ENCODE peak calls at places on chromosomes 11 and 22, in nine cellular contexts. U is WTC11, K is thoracic aorta, L is fibroblast of mammary gland, F is adrenal gland, Y is MCF 10A, A is spleen, S is lower lobe of right lung, V is BE2C. N is an unnamed sample.

GRCh38 chr11:126328001-126328390 is 24.1 kb downstream of the DCPS start:
- DNase-seq in V (no peak), S (no peak), Y (no peak), L (no peak), U (no peak), F (no peak), K (no peak), A (peak), N (no peak)

GRCh38 chr11:107562647-107563208 is 2.8 kb downstream of the ALKBH8 start:
- DNase-seq in U (no peak), K (no peak), V (no peak), L (peak), S (no peak), F (no peak), Y (peak), A (no peak), N (peak)

GRCh38 chr11:122791411-122791810 is 46.9 kb upstream of the CRTAM start:
- DNase-seq in Y (no peak), U (no peak), V (no peak), S (no peak), A (no peak), F (no peak), K (no peak), L (peak), N (no peak)

GRCh38 chr11:118975771-118976709 is 4.5 kb downstream of the FOXR1 start:
- DNase-seq in Y (peak), L (peak), S (no peak), F (no peak), V (peak), A (no peak), U (no peak), K (no peak), N (no peak)

GRCh38 chr11:68370211-68371111 is 58.1 kb downstream of the LRP5 start:
- DNase-seq in L (no peak), S (peak), Y (no peak), V (peak), K (no peak), F (no peak), U (no peak), A (no peak), N (no peak)

GRCh38 chr11:100908746-100909145 is 220.9 kb downstream of the PGR start:
- DNase-seq in S (no peak), F (no peak), Y (no peak), A (no peak), V (no peak), L (peak), K (no peak), U (no peak), N (no peak)

GRCh38 chr11:62033191-62034044 is 66.0 kb upstream of the FTH1 start:
- DNase-seq in V (no peak), L (peak), K (no peak), S (no peak), A (no peak), Y (no peak), F (peak), U (no peak), N (no peak)

GRCh38 chr11:1771700-1772099 is 8.0 kb upstream of the CTSD start:
- DNase-seq in Y (peak), L (peak), V (no peak), K (no peak), S (peak), A (peak), U (no peak), F (peak), N (no peak)

GRCh38 chr11:86138958-86139357 is 70.1 kb upstream of the PICALM start:
- DNase-seq in U (no peak), A (no peak), F (peak), L (no peak), V (no peak), K (no peak), S (no peak), Y (peak), N (no peak)

GRCh38 chr11:63839508-63840355 is 822 bp downstream of the MARK2 start:
- DNase-seq in A (peak), U (no peak), L (no peak), Y (peak), V (no peak), S (peak), K (no peak), F (peak), N (no peak)

GRCh38 chr11:112610494-112610893 is 349.8 kb upstream of the PLET1 start:
- DNase-seq in Y (peak), L (peak), V (no peak), A (no peak), K (no peak), U (no peak), F (no peak), S (no peak), N (no peak)

GRCh38 chr11:47980093-47980906 is at the start of gene PTPRJ:
- DNase-seq in U (peak), Y (no peak), K (no peak), V (peak), S (peak), F (peak), A (peak), L (no peak), N (no peak)

GRCh38 chr11:57541099-57541670 is 3.8 kb downstream of the SMTNL1 start:
- DNase-seq in L (no peak), K (no peak), Y (no peak), V (no peak), F (no peak), S (no peak), U (no peak), A (no peak), N (no peak)
- TF ChIP-seq CTCF in L (no peak), K (no peak), Y (no peak), V (no peak), F (no peak), S (no peak), U (no peak), A (no peak), N (no peak)

GRCh38 chr11:44113018-44113417 is 17.5 kb downstream of the EXT2 start:
- DNase-seq in S (no peak), U (no peak), Y (no peak), L (no peak), F (no peak), K (no peak), A (no peak), V (no peak), N (no peak)

GRCh38 chr11:44112083-44112865 is 16.8 kb downstream of the EXT2 start:
- DNase-seq in A (no peak), U (no peak), S (no peak), K (no peak), L (peak), V (peak), F (peak), Y (peak), N (no peak)

GRCh38 chr11:44113572-44113971 is 18.1 kb downstream of the EXT2 start:
- DNase-seq in K (no peak), U (no peak), L (no peak), F (no peak), S (no peak), V (no peak), A (no peak), Y (no peak), N (no peak)

GRCh38 chr11:44108260-44108659 is 12.8 kb downstream of the EXT2 start:
- DNase-seq in K (no peak), L (no peak), S (no peak), F (no peak), U (no peak), Y (no peak), A (no peak), V (no peak), N (no peak)

DNA sequence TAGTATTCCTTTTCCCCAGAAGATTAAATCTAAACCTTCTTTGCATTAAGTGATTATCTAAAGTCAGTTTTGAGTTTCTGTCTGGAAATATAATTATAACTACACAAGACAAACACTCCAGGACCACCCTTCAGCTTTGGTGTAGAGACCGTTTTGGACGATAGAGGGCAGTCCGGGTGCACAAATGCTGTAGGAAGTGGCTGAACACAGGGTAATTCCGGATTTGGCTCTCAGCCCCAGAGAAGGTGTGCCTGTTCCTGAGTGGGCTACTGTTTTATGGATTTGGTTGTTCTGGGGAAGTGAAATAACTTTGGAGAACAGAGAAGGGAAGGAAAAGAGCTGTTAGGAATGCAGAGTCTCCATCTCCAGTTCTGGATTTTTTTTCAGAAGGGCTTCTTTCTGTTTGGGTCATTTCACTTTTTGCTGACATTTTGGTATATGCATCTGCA is 14.8 kb downstream of the EXT2 start:
- DNase-seq in Y (peak), V (peak), S (no peak), U (peak), L (peak), K (no peak), F (peak), A (no peak), N (no peak)
- TF ChIP-seq CTCF in Y (peak), V (peak), S (peak), U (peak), L (peak), K (peak), F (peak), A (peak), N (peak)

GRCh38 chr11:72238492-72239295 is 5.3 kb downstream of the PHOX2A start:
- DNase-seq in V (peak), Y (no peak), A (peak), S (no peak), U (peak), K (no peak), F (no peak), L (no peak), N (no peak)
- TF ChIP-seq CTCF in V (no peak), Y (peak), A (peak), S (no peak), U (no peak), K (no peak), F (no peak), L (no peak), N (no peak)

GRCh38 chr11:83092488-83093384 is 21.0 kb upstream of the RAB30 start:
- DNase-seq in A (no peak), Y (peak), K (no peak), F (peak), L (no peak), S (no peak), U (no peak), V (peak), N (peak)

GRCh38 chr11:83088965-83089364 is 17.3 kb upstream of the RAB30 start:
- DNase-seq in L (no peak), K (no peak), A (no peak), V (no peak), Y (no peak), S (no peak), U (no peak), F (no peak), N (no peak)

GRCh38 chr11:83087035-83087434 is 15.3 kb upstream of the RAB30 start:
- DNase-seq in F (no peak), Y (peak), K (no peak), S (no peak), U (no peak), L (peak), V (no peak), A (no peak), N (no peak)
- TF ChIP-seq CTCF in F (peak), Y (no peak), K (no peak), S (no peak), U (no peak), L (peak), V (peak), A (no peak), N (peak)

DNA sequence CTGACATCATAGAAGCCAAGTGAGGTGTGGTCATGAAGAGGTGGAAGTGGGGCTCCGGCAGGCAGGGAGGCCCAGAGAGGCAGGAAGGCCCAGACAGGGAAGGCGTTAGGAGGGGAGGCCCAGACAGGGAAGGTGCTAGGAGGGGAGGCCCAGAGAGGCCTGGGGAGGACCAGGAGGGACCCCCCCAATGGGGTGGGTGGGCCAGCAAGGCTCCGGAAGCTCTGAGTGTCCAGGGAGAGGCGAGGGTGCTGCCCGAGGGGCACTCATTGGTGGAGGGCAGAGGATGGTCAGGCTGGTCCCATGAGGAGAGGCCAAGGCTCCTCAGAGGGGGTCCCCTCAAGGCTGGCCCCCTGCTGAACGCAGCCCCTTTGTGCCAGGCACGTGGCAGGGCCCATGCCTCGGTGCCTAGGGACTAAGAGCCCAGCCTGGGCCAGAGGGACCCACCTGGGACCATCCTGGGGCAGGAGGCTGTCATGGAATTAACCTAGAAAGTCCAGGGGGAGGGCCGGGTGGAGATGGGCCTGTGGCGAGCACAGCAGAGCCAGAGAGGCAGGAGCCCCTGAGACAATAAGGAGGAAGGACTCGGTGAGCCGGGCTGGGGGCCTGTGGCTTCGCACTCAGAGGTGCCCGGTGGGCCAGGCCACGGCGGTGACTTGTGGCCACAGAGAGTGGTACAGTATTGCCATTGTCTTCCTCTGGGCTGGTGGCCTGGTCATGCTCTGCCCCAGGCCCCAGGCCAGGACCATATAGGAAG is 12.2 kb downstream of the PHLDA2 start:
- DNase-seq in V (no peak), A (no peak), U (no peak), K (no peak), Y (no peak), F (no peak), L (no peak), S (no peak), N (no peak)
- TF ChIP-seq CTCF in V (no peak), A (no peak), U (no peak), K (no peak), Y (no peak), F (no peak), L (no peak), S (no peak), N (no peak)

GRCh38 chr22:19631899-19632670 is 82.2 kb upstream of the SEPTIN5 start:
- DNase-seq in L (peak), Y (peak), S (no peak), U (peak), A (no peak), F (peak), K (no peak), V (peak), N (no peak)
- TF ChIP-seq CTCF in L (peak), Y (no peak), S (peak), U (peak), A (no peak), F (no peak), K (peak), V (peak), N (peak)

GRCh38 chr11:35802221-35802620 is 139.6 kb downstream of the TRIM44 start:
- DNase-seq in U (no peak), L (no peak), A (no peak), V (no peak), F (no peak), S (no peak), K (no peak), Y (no peak), N (no peak)

GRCh38 chr11:35800970-35801953 is 138.7 kb downstream of the TRIM44 start:
- DNase-seq in Y (no peak), V (no peak), U (no peak), K (no peak), F (no peak), L (no peak), S (no peak), A (no peak), N (no peak)

GRCh38 chr11:35798983-35799382 is 136.4 kb downstream of the TRIM44 start:
- DNase-seq in S (no peak), Y (peak), L (no peak), K (no peak), V (no peak), F (no peak), A (no peak), U (no peak), N (no peak)

GRCh38 chr11:35798423-35798822 is 135.8 kb downstream of the TRIM44 start:
- DNase-seq in U (no peak), K (no peak), A (no peak), L (peak), V (no peak), S (no peak), F (no peak), Y (peak), N (no peak)

GRCh38 chr11:35799655-35800054 is 137.1 kb downstream of the TRIM44 start:
- DNase-seq in Y (no peak), F (no peak), V (no peak), K (no peak), S (no peak), U (no peak), A (no peak), L (no peak), N (no peak)
- TF ChIP-seq CTCF in Y (no peak), F (no peak), V (peak), K (no peak), S (no peak), U (peak), A (no peak), L (peak), N (no peak)